ENCODE peak calls at places on chromosomes 2 and 18, in seven cellular contexts. B, Q, N, I, P, G and F are unnamed samples.

GRCh38 chr2:62817348-62817747 is 111.8 kb downstream of the EHBP1 start:
- DNase-seq in B (no peak), I (no peak), N (no peak), G (no peak), Q (no peak), P (no peak), F (no peak)

GRCh38 chr2:188766086-188766856 is 207.9 kb upstream of the COL3A1 start:
- DNase-seq in B (no peak), Q (no peak), N (no peak), I (no peak), P (no peak), G (peak), F (no peak)

GRCh38 chr2:58991357-58991756 is 750.2 kb upstream of the FANCL start:
- DNase-seq in I (no peak), G (no peak), P (no peak), N (no peak), B (no peak), Q (no peak), F (no peak)

GRCh38 chr2:64019975-64020281 is 700 bp upstream of the VPS54 start:
- DNase-seq in Q (no peak), B (no peak), P (no peak), N (no peak), G (no peak), I (no peak), F (no peak)

GRCh38 chr2:176461098-176461497 is 191.9 kb downstream of the MTX2 start:
- DNase-seq in B (no peak), P (no peak), N (no peak), I (no peak), G (no peak), Q (no peak), F (no peak)

GRCh38 chr2:1975060-1975459 is 230.7 kb upstream of the PXDN start:
- DNase-seq in B (no peak), N (no peak), Q (no peak), P (no peak), I (no peak), G (peak), F (no peak)

GRCh38 chr2:100731535-100731981 is 88.4 kb upstream of the NPAS2 start:
- DNase-seq in N (no peak), P (no peak), G (peak), Q (no peak), I (no peak), B (peak), F (no peak)

GRCh38 chr18:75477913-75478312 is 50.4 kb upstream of the SMIM21 start:
- DNase-seq in N (no peak), I (no peak), P (no peak), G (peak), B (peak), Q (no peak), F (no peak)

GRCh38 chr2:174158003-174158402 is 90.3 kb downstream of the OLA1 start:
- DNase-seq in I (peak), G (peak), P (peak), B (peak), Q (peak), N (peak), F (peak)

GRCh38 chr2:3154694-3155093 is 222.9 kb downstream of the EIPR1 start:
- DNase-seq in I (no peak), N (no peak), G (no peak), Q (no peak), P (no peak), B (peak), F (no peak)

GRCh38 chr2:26569216-26570082 is 71.7 kb downstream of the CIB4 start:
- DNase-seq in B (no peak), I (no peak), G (no peak), P (no peak), N (no peak), Q (no peak), F (no peak)

GRCh38 chr2:155645771-155646170 is 686.8 kb downstream of the NR4A2 start:
- DNase-seq in N (no peak), P (no peak), Q (no peak), B (peak), I (no peak), G (no peak), F (no peak)

GRCh38 chr2:202290316-202290715 is 24.8 kb downstream of the NOP58 start:
- DNase-seq in Q (no peak), B (no peak), P (no peak), N (no peak), I (no peak), G (no peak), F (no peak)

GRCh38 chr2:20447437-20448245 is 767 bp downstream of the RHOB start:
- DNase-seq in P (no peak), N (no peak), B (no peak), Q (peak), G (peak), I (peak), F (peak)

GRCh38 chr2:80311304-80311703 is 6.8 kb upstream of the LRRTM1 start:
- DNase-seq in G (no peak), B (no peak), N (no peak), Q (no peak), I (no peak), P (no peak), F (no peak)